ENCODE peak calls at places on chromosomes 1 and 21, in five cellular contexts. U is EH; E is mesothelial cell of epicardium; Z is right atrium auricular region; R is activated CD8-positive, alpha-beta memory T cell treated with anti-CD3 and anti-CD28 coated beads for 4 hours. B is an unnamed sample.

GRCh38 chr1:214475746-214476145 is 75.7 kb downstream of the PTPN14 start:
- DNase-seq in U (no peak), E (no peak), Z (no peak), R (no peak), B (no peak)

GRCh38 chr1:195763146-195763906 is 844.9 kb downstream of the KCNT2 start:
- DNase-seq in U (no peak), E (no peak), Z (no peak), R (no peak), B (no peak)

GRCh38 chr1:203089001-203089650 is 3.3 kb upstream of the MYOG start:
- DNase-seq in U (no peak), E (no peak), Z (peak), R (no peak), B (no peak)

GRCh38 chr1:4267381-4268261 is 367.5 kb upstream of the C1orf174 start:
- DNase-seq in U (no peak), E (no peak), Z (no peak), R (no peak), B (peak)

GRCh38 chr1:73832276-73832825 is 365.6 kb downstream of the LRRIQ3 start:
- DNase-seq in U (no peak), E (no peak), Z (no peak), R (no peak), B (no peak)

GRCh38 chr21:16330340-16331319 is 600.8 kb downstream of the USP25 start:
- DNase-seq in U (peak), E (no peak), Z (no peak), R (no peak), B (peak)

GRCh38 chr1:159122005-159122621 is 45.5 kb upstream of the AIM2 start:
- DNase-seq in U (peak), E (no peak), Z (no peak), R (no peak), B (no peak)

GRCh38 chr1:225762002-225762441 is 15.6 kb upstream of the SRP9 start:
- DNase-seq in U (no peak), E (no peak), Z (no peak), R (no peak), B (no peak)